ENCODE peak calls at places on chromosomes 13 and 19, in ten cellular contexts. One of them, this sample, is unnamed.

GRCh38 chr19:16882146-16882545 is 6.7 kb upstream of the F2RL3 start:
- DNase-seq in tibial artery: no peak
- DNase-seq in A549: no peak
- DNase-seq in fibroblast of lung: no peak
- DNase-seq in MCF 10A: peak
- DNase-seq in IMR-90: no peak
- DNase-seq in B cell: no peak
- DNase-seq in neural crest cell: no peak
- DNase-seq in CD8-positive, alpha-beta T cell: no peak
- DNase-seq in heart left ventricle: no peak
- DNase-seq in this sample: no peak

GRCh38 chr19:47035127-47035494 is 13.3 kb downstream of the TMEM160 start:
- DNase-seq in tibial artery: no peak
- DNase-seq in A549: no peak
- DNase-seq in fibroblast of lung: peak
- DNase-seq in MCF 10A: no peak
- DNase-seq in IMR-90: no peak
- DNase-seq in B cell: peak
- DNase-seq in neural crest cell: no peak
- DNase-seq in CD8-positive, alpha-beta T cell: no peak
- DNase-seq in heart left ventricle: no peak
- DNase-seq in this sample: no peak

GRCh38 chr19:51131780-51132680 is 7.3 kb downstream of the SIGLEC9 start:
- DNase-seq in tibial artery: no peak
- DNase-seq in A549: no peak
- DNase-seq in fibroblast of lung: no peak
- DNase-seq in MCF 10A: no peak
- DNase-seq in IMR-90: peak
- DNase-seq in B cell: no peak
- DNase-seq in neural crest cell: no peak
- DNase-seq in CD8-positive, alpha-beta T cell: peak
- DNase-seq in heart left ventricle: peak
- DNase-seq in this sample: peak

GRCh38 chr13:106210327-106210726 is 325.1 kb downstream of the EFNB2 start:
- DNase-seq in tibial artery: no peak
- DNase-seq in A549: no peak
- DNase-seq in fibroblast of lung: peak
- DNase-seq in MCF 10A: no peak
- DNase-seq in IMR-90: peak
- DNase-seq in B cell: no peak
- DNase-seq in neural crest cell: no peak
- DNase-seq in CD8-positive, alpha-beta T cell: no peak
- DNase-seq in heart left ventricle: no peak
- DNase-seq in this sample: no peak

GRCh38 chr13:107376393-107377085 is 808.6 kb upstream of the ARGLU1 start:
- DNase-seq in tibial artery: no peak
- DNase-seq in A549: no peak
- DNase-seq in fibroblast of lung: peak
- DNase-seq in MCF 10A: no peak
- DNase-seq in IMR-90: peak
- DNase-seq in B cell: no peak
- DNase-seq in neural crest cell: no peak
- DNase-seq in CD8-positive, alpha-beta T cell: no peak
- DNase-seq in heart left ventricle: no peak
- DNase-seq in this sample: no peak

GRCh38 chr19:3575260-3575741 is 2.6 kb downstream of the HMG20B start:
- DNase-seq in tibial artery: no peak
- DNase-seq in A549: no peak
- DNase-seq in fibroblast of lung: no peak
- DNase-seq in MCF 10A: peak
- DNase-seq in IMR-90: peak
- DNase-seq in B cell: no peak
- DNase-seq in neural crest cell: no peak
- DNase-seq in CD8-positive, alpha-beta T cell: no peak
- DNase-seq in heart left ventricle: no peak
- DNase-seq in this sample: no peak

GRCh38 chr13:108003626-108004025 is 211.7 kb downstream of the LIG4 start:
- DNase-seq in tibial artery: no peak
- DNase-seq in A549: no peak
- DNase-seq in fibroblast of lung: no peak
- DNase-seq in MCF 10A: peak
- DNase-seq in IMR-90: no peak
- DNase-seq in B cell: no peak
- DNase-seq in neural crest cell: no peak
- DNase-seq in CD8-positive, alpha-beta T cell: no peak
- DNase-seq in heart left ventricle: no peak
- DNase-seq in this sample: no peak

GRCh38 chr19:12843999-12844732 is 5.9 kb downstream of the MAST1 start:
- DNase-seq in tibial artery: no peak
- DNase-seq in A549: no peak
- DNase-seq in fibroblast of lung: no peak
- DNase-seq in MCF 10A: no peak
- DNase-seq in IMR-90: no peak
- DNase-seq in B cell: no peak
- DNase-seq in neural crest cell: no peak
- DNase-seq in CD8-positive, alpha-beta T cell: no peak
- DNase-seq in heart left ventricle: no peak
- DNase-seq in this sample: no peak

GRCh38 chr13:37058801-37059135 is 720 bp downstream of the SUPT20H start:
- DNase-seq in tibial artery: no peak
- DNase-seq in A549: peak
- DNase-seq in fibroblast of lung: peak
- DNase-seq in MCF 10A: no peak
- DNase-seq in IMR-90: no peak
- DNase-seq in B cell: no peak
- DNase-seq in neural crest cell: no peak
- DNase-seq in CD8-positive, alpha-beta T cell: no peak
- DNase-seq in heart left ventricle: no peak
- DNase-seq in this sample: no peak

GRCh38 chr19:51140441-51140840 is 1.7 kb upstream of the SIGLEC7 start:
- DNase-seq in tibial artery: no peak
- DNase-seq in A549: no peak
- DNase-seq in fibroblast of lung: no peak
- DNase-seq in MCF 10A: no peak
- DNase-seq in IMR-90: no peak
- DNase-seq in B cell: no peak
- DNase-seq in neural crest cell: no peak
- DNase-seq in CD8-positive, alpha-beta T cell: no peak
- DNase-seq in heart left ventricle: no peak
- DNase-seq in this sample: no peak

GRCh38 chr13:41428155-41428554 is 29.2 kb upstream of the RGCC start:
- DNase-seq in tibial artery: no peak
- DNase-seq in A549: no peak
- DNase-seq in fibroblast of lung: no peak
- DNase-seq in MCF 10A: no peak
- DNase-seq in IMR-90: no peak
- DNase-seq in B cell: peak
- DNase-seq in neural crest cell: no peak
- DNase-seq in CD8-positive, alpha-beta T cell: peak
- DNase-seq in heart left ventricle: no peak
- DNase-seq in this sample: peak
- TF ChIP-seq CTCF in tibial artery: no peak
- TF ChIP-seq CTCF in A549: peak
- TF ChIP-seq CTCF in fibroblast of lung: no peak
- TF ChIP-seq CTCF in MCF 10A: no peak
- TF ChIP-seq CTCF in IMR-90: peak
- TF ChIP-seq CTCF in B cell: peak
- TF ChIP-seq CTCF in neural crest cell: peak
- TF ChIP-seq CTCF in CD8-positive, alpha-beta T cell: peak
- TF ChIP-seq CTCF in heart left ventricle: peak
- TF ChIP-seq CTCF in this sample: peak

DNA sequence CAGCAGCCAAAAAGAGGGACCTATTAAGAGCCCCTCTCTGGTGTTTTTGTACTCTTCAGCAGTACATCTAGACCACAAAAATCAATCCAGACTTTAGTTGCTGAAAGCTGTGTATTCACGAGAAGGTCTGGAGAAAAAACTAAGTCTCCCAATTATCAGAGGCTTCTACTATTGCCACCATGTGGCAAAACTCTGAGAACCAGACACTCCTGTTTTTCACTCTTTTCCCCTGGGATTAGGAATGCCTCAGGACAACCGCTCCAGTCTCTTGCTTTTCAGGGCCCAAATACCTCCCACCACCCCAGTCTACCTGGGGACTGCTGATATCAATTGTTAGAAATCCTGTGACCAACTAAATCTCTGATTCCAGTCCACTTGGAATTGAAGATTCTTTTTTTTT is 30.1 kb upstream of the OBI1 start:
- DNase-seq in tibial artery: no peak
- DNase-seq in A549: no peak
- DNase-seq in fibroblast of lung: no peak
- DNase-seq in MCF 10A: no peak
- DNase-seq in IMR-90: no peak
- DNase-seq in B cell: no peak
- DNase-seq in neural crest cell: no peak
- DNase-seq in CD8-positive, alpha-beta T cell: no peak
- DNase-seq in heart left ventricle: no peak
- DNase-seq in this sample: no peak
- TF ChIP-seq CTCF in tibial artery: no peak
- TF ChIP-seq CTCF in A549: no peak
- TF ChIP-seq CTCF in fibroblast of lung: no peak
- TF ChIP-seq CTCF in MCF 10A: no peak
- TF ChIP-seq CTCF in IMR-90: no peak
- TF ChIP-seq CTCF in B cell: no peak
- TF ChIP-seq CTCF in neural crest cell: no peak
- TF ChIP-seq CTCF in CD8-positive, alpha-beta T cell: no peak
- TF ChIP-seq CTCF in heart left ventricle: peak
- TF ChIP-seq CTCF in this sample: no peak

GRCh38 chr13:44191103-44191502 is 182.5 kb upstream of the SERP2 start:
- DNase-seq in tibial artery: no peak
- DNase-seq in A549: no peak
- DNase-seq in fibroblast of lung: no peak
- DNase-seq in MCF 10A: no peak
- DNase-seq in IMR-90: no peak
- DNase-seq in B cell: no peak
- DNase-seq in neural crest cell: no peak
- DNase-seq in CD8-positive, alpha-beta T cell: no peak
- DNase-seq in heart left ventricle: no peak
- DNase-seq in this sample: no peak

GRCh38 chr13:44188257-44188656 is 185.4 kb upstream of the SERP2 start:
- DNase-seq in tibial artery: no peak
- DNase-seq in A549: peak
- DNase-seq in fibroblast of lung: peak
- DNase-seq in MCF 10A: peak
- DNase-seq in IMR-90: peak
- DNase-seq in B cell: no peak
- DNase-seq in neural crest cell: no peak
- DNase-seq in CD8-positive, alpha-beta T cell: no peak
- DNase-seq in heart left ventricle: no peak
- DNase-seq in this sample: no peak

GRCh38 chr13:44193731-44194130 is 179.9 kb upstream of the SERP2 start:
- DNase-seq in tibial artery: no peak
- DNase-seq in A549: no peak
- DNase-seq in fibroblast of lung: no peak
- DNase-seq in MCF 10A: no peak
- DNase-seq in IMR-90: no peak
- DNase-seq in B cell: no peak
- DNase-seq in neural crest cell: no peak
- DNase-seq in CD8-positive, alpha-beta T cell: no peak
- DNase-seq in heart left ventricle: no peak
- DNase-seq in this sample: no peak

GRCh38 chr13:44189085-44189484 is 184.5 kb upstream of the SERP2 start:
- DNase-seq in tibial artery: no peak
- DNase-seq in A549: no peak
- DNase-seq in fibroblast of lung: no peak
- DNase-seq in MCF 10A: no peak
- DNase-seq in IMR-90: no peak
- DNase-seq in B cell: no peak
- DNase-seq in neural crest cell: no peak
- DNase-seq in CD8-positive, alpha-beta T cell: no peak
- DNase-seq in heart left ventricle: no peak
- DNase-seq in this sample: no peak

DNA sequence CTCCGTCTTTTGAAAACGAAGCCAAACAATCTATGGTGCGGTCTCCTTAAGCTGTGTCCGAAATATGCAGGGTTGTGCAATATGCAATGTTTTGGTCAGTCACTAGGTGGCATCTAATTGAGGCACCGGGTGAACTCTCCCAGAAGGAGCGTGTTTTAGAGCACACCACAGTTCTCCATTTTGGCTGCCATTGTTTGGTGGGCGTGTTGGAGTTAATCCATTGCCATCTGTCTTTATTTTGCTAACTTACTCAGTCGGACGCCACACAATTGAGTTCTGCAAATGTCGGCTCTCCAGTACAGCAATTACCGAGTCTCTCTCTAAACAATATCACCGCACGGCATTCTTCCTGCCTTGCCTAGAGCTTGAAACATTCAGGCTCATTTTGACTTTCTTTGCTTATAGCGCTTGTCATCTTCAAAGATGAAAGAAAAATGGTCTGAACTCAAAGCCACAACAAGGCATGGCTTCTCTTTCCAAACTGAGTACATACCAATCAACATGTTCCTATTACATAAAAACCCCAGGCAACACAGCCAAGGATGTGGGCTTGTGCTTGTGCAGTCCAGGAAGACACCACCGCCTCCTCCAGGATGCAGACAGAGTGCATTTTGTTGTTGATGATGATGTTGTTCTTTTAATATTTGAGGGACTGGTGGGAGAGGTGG is 182.0 kb upstream of the SERP2 start:
- DNase-seq in tibial artery: peak
- DNase-seq in A549: no peak
- DNase-seq in fibroblast of lung: peak
- DNase-seq in MCF 10A: peak
- DNase-seq in IMR-90: peak
- DNase-seq in B cell: peak
- DNase-seq in neural crest cell: peak
- DNase-seq in CD8-positive, alpha-beta T cell: peak
- DNase-seq in heart left ventricle: peak
- DNase-seq in this sample: peak
- TF ChIP-seq CTCF in tibial artery: peak
- TF ChIP-seq CTCF in A549: peak
- TF ChIP-seq CTCF in fibroblast of lung: peak
- TF ChIP-seq CTCF in MCF 10A: peak
- TF ChIP-seq CTCF in IMR-90: peak
- TF ChIP-seq CTCF in B cell: peak
- TF ChIP-seq CTCF in neural crest cell: peak
- TF ChIP-seq CTCF in CD8-positive, alpha-beta T cell: peak
- TF ChIP-seq CTCF in heart left ventricle: peak
- TF ChIP-seq CTCF in this sample: peak

DNA sequence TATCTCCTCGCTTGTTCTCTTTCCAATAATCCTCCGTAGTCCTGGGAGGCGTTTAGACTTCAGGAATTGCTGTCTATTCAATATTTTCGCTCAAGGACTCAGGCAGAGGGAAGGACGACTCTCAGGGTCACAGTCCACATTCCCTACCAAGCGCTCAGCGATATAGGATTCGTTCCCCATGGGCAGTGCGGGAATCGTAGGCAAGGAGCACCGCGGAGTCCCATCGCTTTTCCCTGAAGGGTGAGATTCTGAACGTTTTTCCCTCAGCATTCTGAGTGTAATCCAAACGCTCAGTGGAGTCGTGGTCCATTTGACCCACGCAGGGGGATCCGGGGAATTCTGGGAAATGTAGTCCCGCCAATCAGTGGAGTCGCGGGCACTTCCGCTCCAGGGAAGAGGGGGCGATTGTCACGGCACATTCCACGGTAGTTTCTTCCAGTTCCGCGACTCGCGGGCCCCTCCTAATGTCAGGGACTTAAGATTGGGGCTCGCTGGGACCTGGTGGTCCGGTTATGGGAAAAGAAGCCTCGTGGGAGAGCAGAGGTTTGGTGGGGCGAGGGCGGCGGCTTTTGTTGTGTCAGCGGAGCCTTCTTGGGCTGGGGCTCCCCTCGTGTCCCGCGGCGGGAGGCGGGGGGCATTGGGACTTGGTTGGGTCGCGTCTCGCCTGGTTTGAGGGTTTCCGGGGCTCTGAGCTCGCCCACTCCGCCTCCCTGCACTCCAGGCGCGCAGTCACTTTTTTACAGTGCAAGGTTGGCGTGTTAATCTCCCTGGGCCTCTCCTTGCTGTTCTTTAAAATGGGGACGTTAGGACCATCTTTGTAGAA is at the start of gene ZNF234:
- DNase-seq in tibial artery: peak
- DNase-seq in A549: peak
- DNase-seq in fibroblast of lung: peak
- DNase-seq in MCF 10A: peak
- DNase-seq in IMR-90: peak
- DNase-seq in B cell: peak
- DNase-seq in neural crest cell: peak
- DNase-seq in CD8-positive, alpha-beta T cell: peak
- DNase-seq in heart left ventricle: peak
- DNase-seq in this sample: peak
- TF ChIP-seq CTCF in tibial artery: no peak
- TF ChIP-seq CTCF in A549: no peak
- TF ChIP-seq CTCF in fibroblast of lung: no peak
- TF ChIP-seq CTCF in MCF 10A: no peak
- TF ChIP-seq CTCF in IMR-90: peak
- TF ChIP-seq CTCF in B cell: no peak
- TF ChIP-seq CTCF in neural crest cell: no peak
- TF ChIP-seq CTCF in CD8-positive, alpha-beta T cell: no peak
- TF ChIP-seq CTCF in heart left ventricle: no peak
- TF ChIP-seq CTCF in this sample: no peak

This sample was measured in GM20000.